ENCODE peak calls at places on chromosomes 12 and 14, in eight cellular contexts. Z is thoracic aorta, I is right lobe of liver, N is mucosa of descending colon, P is endodermal cell, T is heart left ventricle, J is tibial artery, E is BJ. W is an unnamed sample. For H3K36me3, the result is how much of the 10 kb centered on the place peaks cover.

GRCh38 chr12:118455327-118455726 is 79.0 kb downstream of the SUDS3 start:
- DNase-seq in Z (no peak), I (no peak), N (no peak), P (no peak), T (no peak), J (no peak), E (no peak), W (no peak)

GRCh38 chr14:23119362-23120327 is 590 bp upstream of the CEBPE start:
- DNase-seq in Z (no peak), I (no peak), N (no peak), P (peak), T (no peak), J (peak), E (no peak), W (no peak)

GRCh38 chr12:132597333-132598283 is 12.8 kb downstream of the LRCOL1 start:
- DNase-seq in Z (no peak), I (no peak), N (peak), P (peak), T (no peak), J (no peak), E (no peak), W (no peak)

GRCh38 chr12:128818065-128819022 is 5.4 kb downstream of the SLC15A4 start:
- DNase-seq in Z (no peak), I (no peak), N (no peak), P (no peak), T (no peak), J (no peak), E (no peak), W (no peak)

GRCh38 chr14:90671382-90671781 is 144.8 kb downstream of the TTC7B start:
- DNase-seq in Z (no peak), I (no peak), N (no peak), P (no peak), T (no peak), J (no peak), E (no peak), W (no peak)

GRCh38 chr12:108532061-108532848 is 17.2 kb downstream of the FICD start:
- DNase-seq in Z (no peak), I (no peak), N (no peak), P (no peak), T (no peak), J (no peak), E (no peak), W (no peak)

GRCh38 chr12:46389130-46389616 is 16.6 kb upstream of the SLC38A2 start:
- DNase-seq in Z (no peak), I (no peak), N (no peak), P (peak), T (no peak), J (peak), E (peak), W (no peak)

GRCh38 chr14:54854181-54854580 is 48.4 kb downstream of the GCH1 start:
- DNase-seq in Z (no peak), I (no peak), N (no peak), P (peak), T (no peak), J (no peak), E (no peak), W (no peak)

GRCh38 chr12:54479421-54479820 is 6.0 kb upstream of the GTSF1 start:
- DNase-seq in Z (no peak), I (no peak), N (no peak), P (no peak), T (no peak), J (no peak), E (peak), W (no peak)

GRCh38 chr14:99698642-99699041 is 14.5 kb downstream of the CYP46A1 start:
- DNase-seq in Z (no peak), I (no peak), N (no peak), P (no peak), T (no peak), J (no peak), E (no peak), W (peak)

GRCh38 chr12:110689601-110690430 is 901 bp upstream of the HVCN1 start:
- DNase-seq in Z (no peak), I (peak), N (peak), P (peak), T (no peak), J (peak), E (no peak), W (no peak)

GRCh38 chr14:89214221-89214965 is 202.6 kb downstream of the FOXN3 start:
- DNase-seq in Z (peak), I (peak), N (peak), P (no peak), T (peak), J (peak), E (no peak), W (peak)

GRCh38 chr14:102297436-102298170 is 7.4 kb downstream of the MOK start:
- DNase-seq in Z (no peak), I (no peak), N (no peak), P (no peak), T (no peak), J (no peak), E (no peak), W (no peak)

GRCh38 chr14:102293784-102294183 is 11.2 kb downstream of the MOK start:
- DNase-seq in Z (no peak), I (no peak), N (peak), P (no peak), T (no peak), J (no peak), E (no peak), W (no peak)

GRCh38 chr14:102292446-102292845 is 12.5 kb downstream of the MOK start:
- DNase-seq in Z (no peak), I (no peak), N (peak), P (no peak), T (no peak), J (no peak), E (no peak), W (no peak)

DNA sequence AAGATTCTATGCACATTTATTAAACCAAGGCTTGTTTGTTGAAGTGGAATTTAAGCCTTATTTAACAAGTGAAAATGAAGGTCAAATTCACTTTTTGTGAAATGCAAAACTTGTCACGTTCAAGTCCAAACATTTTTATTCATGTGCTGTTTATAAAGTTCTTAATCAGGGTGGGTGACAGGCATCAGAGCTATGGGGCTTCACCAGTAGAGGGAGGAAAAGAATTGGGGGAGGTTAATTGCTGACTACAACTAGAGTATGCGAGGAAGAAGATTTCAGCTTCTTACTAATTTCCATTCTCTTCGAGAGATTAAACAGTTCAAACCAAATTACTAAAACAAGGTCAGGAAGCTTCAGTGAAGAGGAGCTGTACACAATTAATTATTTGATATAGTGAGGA is 9.7 kb downstream of the MOK start:
- DNase-seq in Z (no peak), I (no peak), N (no peak), P (no peak), T (no peak), J (no peak), E (no peak), W (no peak)
- TF ChIP-seq CTCF in Z (peak), I (no peak), N (no peak), P (peak), T (no peak), J (no peak), E (peak), W (peak)

GRCh38 chr12:15712823-15713663 is 76.1 kb downstream of the EPS8 start:
- DNase-seq in Z (no peak), I (peak), N (peak), P (no peak), T (peak), J (no peak), E (no peak), W (peak)
- H3K4me3 ChIP-seq in Z (peak), I (peak), N (no peak), P (no peak), T (peak), J (peak), E (no peak), W (no peak)

GRCh38 chr14:79627058-79627457 is 584.2 kb downstream of the DIO2 start:
- DNase-seq in Z (no peak), I (no peak), N (no peak), P (no peak), T (no peak), J (no peak), E (no peak), W (no peak)

GRCh38 chr14:79629891-79630560 is 581.3 kb downstream of the DIO2 start:
- DNase-seq in Z (no peak), I (no peak), N (no peak), P (no peak), T (no peak), J (no peak), E (no peak), W (no peak)

GRCh38 chr14:79631276-79631675 is 580.0 kb downstream of the DIO2 start:
- DNase-seq in Z (no peak), I (no peak), N (no peak), P (peak), T (no peak), J (no peak), E (no peak), W (no peak)

GRCh38 chr14:79630561-79630960 is 580.7 kb downstream of the DIO2 start:
- DNase-seq in Z (no peak), I (no peak), N (no peak), P (no peak), T (no peak), J (no peak), E (no peak), W (no peak)

GRCh38 chr14:79629372-79629771 is 581.9 kb downstream of the DIO2 start:
- DNase-seq in Z (no peak), I (no peak), N (no peak), P (no peak), T (no peak), J (no peak), E (no peak), W (no peak)
- H3K36me3 ChIP-seq in Z (under half), I (under half), N (under half), P (under half), T (under half), J (under half), E (under half), W (under half)

DNA sequence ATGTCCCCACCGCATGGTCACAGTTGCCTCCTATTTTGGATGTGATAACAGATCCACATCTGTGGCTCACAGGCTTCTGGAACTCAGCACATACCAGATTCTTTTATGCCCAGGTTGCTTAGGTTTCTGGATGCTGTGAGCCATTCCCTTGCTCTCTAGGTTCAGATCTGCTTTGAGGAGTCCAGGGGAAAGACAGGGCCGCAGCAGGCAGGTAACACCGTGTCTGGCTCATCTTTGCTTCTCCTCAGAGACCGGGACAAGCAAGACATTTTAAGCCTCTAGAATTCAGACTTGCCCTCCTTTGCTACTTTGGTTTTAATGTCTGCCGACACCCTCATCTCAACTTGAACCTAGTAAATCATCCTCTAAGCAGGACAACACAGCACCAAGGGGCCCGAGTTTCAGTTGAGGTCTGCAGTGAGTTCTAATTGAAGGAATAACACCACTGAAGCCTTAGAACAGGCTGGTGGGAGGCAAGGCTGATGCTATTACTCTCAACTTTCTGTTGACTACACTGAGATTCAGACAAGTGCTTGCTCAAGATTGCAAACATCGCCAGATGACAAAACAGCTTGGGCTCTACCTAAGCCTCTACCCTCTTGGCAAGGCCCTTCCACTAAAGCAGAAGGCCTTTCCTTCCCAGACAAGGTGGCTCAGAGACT is 55.3 kb downstream of the MDM2 start:
- DNase-seq in Z (no peak), I (no peak), N (no peak), P (no peak), T (no peak), J (no peak), E (no peak), W (no peak)
- TF ChIP-seq CTCF in Z (no peak), I (no peak), N (no peak), P (no peak), T (no peak), J (no peak), E (no peak), W (no peak)

DNA sequence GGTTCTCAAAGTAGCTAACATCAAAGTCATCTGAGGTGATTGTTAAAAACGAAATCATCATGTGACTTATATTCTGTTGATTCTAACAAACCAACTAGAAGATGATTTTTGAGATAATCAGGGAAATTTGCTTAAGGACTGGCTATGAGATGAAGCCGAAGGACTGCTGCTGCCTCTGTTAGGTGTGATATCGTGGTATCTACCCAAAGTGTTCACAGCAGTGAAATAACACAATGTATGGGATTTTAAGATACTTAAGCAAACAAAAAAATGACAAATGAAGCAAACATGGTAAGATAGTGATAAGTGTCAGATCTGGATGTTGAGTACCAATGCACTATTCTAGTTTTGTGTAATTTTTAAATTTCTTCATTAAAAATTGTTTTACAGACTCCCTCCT is 59.1 kb downstream of the GXYLT1 start:
- DNase-seq in Z (no peak), I (no peak), N (no peak), P (no peak), T (no peak), J (no peak), E (no peak), W (no peak)
- H3K4me3 ChIP-seq in Z (no peak), I (no peak), N (no peak), P (no peak), T (no peak), J (no peak), E (no peak), W (no peak)

DNA sequence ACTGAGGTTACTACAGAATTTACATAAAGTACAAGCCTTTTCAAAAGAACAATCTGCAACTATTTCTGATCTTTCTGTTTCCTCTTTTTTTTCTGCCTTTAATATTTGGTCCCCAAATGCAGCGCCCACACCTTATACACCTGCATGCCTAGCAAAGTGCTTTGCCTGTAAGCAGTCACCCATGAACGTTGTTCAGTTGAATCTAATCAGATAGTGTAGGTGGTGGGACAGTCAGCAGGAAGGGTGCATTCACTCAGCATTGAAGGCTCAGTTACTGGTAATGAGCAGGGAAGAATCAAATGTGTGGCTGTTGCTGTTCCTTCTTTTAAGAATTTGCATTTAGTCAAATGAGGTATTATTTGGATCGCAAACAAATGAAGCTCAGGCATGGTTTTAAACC is 108.4 kb downstream of the GPR135 start:
- DNase-seq in Z (no peak), I (no peak), N (no peak), P (no peak), T (no peak), J (no peak), E (no peak), W (no peak)
- H3K36me3 ChIP-seq in Z (under half), I (under half), N (under half), P (half or more), T (under half), J (under half), E (under half), W (under half)

GRCh38 chr14:29928342-29928640 is 644 bp upstream of the PRKD1 start:
- DNase-seq in Z (no peak), I (no peak), N (no peak), P (no peak), T (no peak), J (no peak), E (no peak), W (no peak)

GRCh38 chr14:29926701-29927595 is 699 bp downstream of the PRKD1 start:
- DNase-seq in Z (no peak), I (peak), N (peak), P (peak), T (peak), J (peak), E (no peak), W (peak)

GRCh38 chr14:29926228-29926627 is 1.4 kb downstream of the PRKD1 start:
- DNase-seq in Z (no peak), I (no peak), N (no peak), P (peak), T (no peak), J (no peak), E (no peak), W (no peak)

GRCh38 chr14:29925736-29926135 is 1.9 kb downstream of the PRKD1 start:
- DNase-seq in Z (no peak), I (no peak), N (no peak), P (no peak), T (no peak), J (no peak), E (no peak), W (no peak)

DNA sequence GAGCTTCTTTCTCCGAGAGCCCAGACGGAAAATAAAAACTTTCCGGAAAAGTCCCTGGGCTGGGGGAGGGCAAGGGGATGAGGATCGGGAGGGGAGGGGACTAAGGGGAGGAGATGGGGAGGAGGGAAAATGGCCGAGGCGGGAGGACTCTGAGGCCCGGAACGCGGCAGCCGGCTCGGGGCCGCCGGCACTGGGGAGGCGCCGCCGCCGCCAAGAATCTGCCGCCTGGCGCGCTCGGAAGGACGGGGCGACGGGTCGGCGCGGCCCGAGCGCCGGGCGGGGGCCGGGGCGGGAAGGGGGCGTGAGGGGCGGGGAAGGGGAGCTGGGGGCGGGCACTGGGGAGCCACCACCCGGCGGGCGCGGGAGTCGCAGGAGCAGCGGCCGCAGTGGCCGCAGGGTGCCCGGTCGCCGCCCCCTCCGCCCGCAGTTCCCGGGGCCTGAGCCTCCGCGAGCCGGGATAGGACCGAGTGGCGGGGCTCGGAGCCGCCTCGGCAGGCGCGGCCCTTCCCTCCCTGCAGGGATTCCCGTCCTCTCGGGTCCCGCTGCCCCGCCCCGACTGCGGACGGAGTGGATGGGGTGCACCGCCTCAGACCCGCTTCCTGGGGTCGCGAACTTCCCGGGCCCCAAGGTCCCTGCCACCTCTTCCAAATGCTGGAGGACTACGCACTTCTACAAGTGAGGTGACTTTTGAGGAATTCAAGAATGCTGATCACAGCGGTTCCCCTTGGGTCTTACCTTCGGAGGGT is at the start of gene PRKD1:
- DNase-seq in Z (no peak), I (peak), N (peak), P (peak), T (peak), J (peak), E (no peak), W (peak)
- TF ChIP-seq CTCF in Z (peak), I (peak), N (no peak), P (peak), T (peak), J (peak), E (peak), W (peak)

GRCh38 chr14:61894452-61895077 is 132.3 kb downstream of the SNAPC1 start:
- DNase-seq in Z (no peak), I (peak), N (peak), P (peak), T (peak), J (no peak), E (no peak), W (no peak)
- H3K4me3 ChIP-seq in Z (no peak), I (no peak), N (no peak), P (no peak), T (no peak), J (no peak), E (no peak), W (no peak)

GRCh38 chr12:56158926-56159461 is 835 bp downstream of the MYL6 start:
- DNase-seq in Z (peak), I (peak), N (peak), P (peak), T (peak), J (peak), E (peak), W (peak)
- H3K36me3 ChIP-seq in Z (under half), I (under half), N (under half), P (half or more), T (under half), J (half or more), E (under half), W (under half)

GRCh38 chr12:77834618-77835017 is 3.9 kb downstream of the NAV3 start:
- DNase-seq in Z (no peak), I (no peak), N (no peak), P (no peak), T (no peak), J (no peak), E (no peak), W (no peak)

GRCh38 chr12:77833329-77833728 is 2.6 kb downstream of the NAV3 start:
- DNase-seq in Z (no peak), I (no peak), N (no peak), P (peak), T (no peak), J (no peak), E (no peak), W (no peak)

GRCh38 chr12:77830502-77830901 is at the start of gene NAV3:
- DNase-seq in Z (no peak), I (no peak), N (no peak), P (no peak), T (no peak), J (no peak), E (no peak), W (no peak)

GRCh38 chr12:77835982-77836381 is 5.3 kb downstream of the NAV3 start:
- DNase-seq in Z (no peak), I (no peak), N (no peak), P (no peak), T (no peak), J (no peak), E (no peak), W (no peak)

DNA sequence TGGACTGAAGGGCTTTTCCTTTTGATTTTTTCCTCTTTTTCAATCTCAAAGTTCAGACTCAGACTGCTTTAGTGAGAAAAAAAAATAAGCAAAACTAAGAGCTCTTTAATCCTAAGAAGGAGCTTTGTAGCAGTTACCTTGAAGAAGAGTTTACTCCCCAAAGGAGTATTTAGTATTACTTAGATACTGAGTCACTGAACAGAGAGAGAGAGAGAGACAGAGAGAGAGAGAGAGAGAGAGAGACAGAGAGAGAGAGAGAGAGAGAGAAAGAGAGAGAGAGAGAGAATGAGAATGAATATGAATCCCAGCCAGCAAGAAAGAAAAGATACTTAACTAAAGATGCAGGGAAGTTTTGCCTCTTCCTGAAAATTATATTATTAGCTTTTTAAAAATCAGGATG is 258 bp downstream of the NAV3 start:
- DNase-seq in Z (no peak), I (no peak), N (no peak), P (no peak), T (no peak), J (no peak), E (no peak), W (no peak)
- TF ChIP-seq CTCF in Z (no peak), I (no peak), N (no peak), P (no peak), T (no peak), J (no peak), E (no peak), W (no peak)